ENCODE peak calls at places on chromosomes 13 and 19, in four cellular contexts. One of them, this sample, is unnamed.
A peak's percentile ranks its signal among the peaks of the same experiment; 100 is the strongest.

GRCh38 chr19:13092608-13093260 is 9.9 kb downstream of the LYL1 start:
- DNase-seq in NCI-H345: no peak
- DNase-seq in CD4-positive, alpha-beta T cell: no peak
- DNase-seq in stimulated activated CD4-positive, alpha-beta T cell treated with anti-CD3 and anti-CD28 coated beads, Interleukin-1b, Interleukin-23, amount 100 ng/mL, for 48 hours: no peak
- DNase-seq in this sample: no peak

GRCh38 chr19:46134527-46134926 is 10.0 kb upstream of the IGFL3 start:
- DNase-seq in NCI-H345: peak; percentile 1
- DNase-seq in stimulated activated CD4-positive, alpha-beta T cell treated with anti-CD3 and anti-CD28 coated beads, Interleukin-1b, Interleukin-23, amount 100 ng/mL, for 48 hours: no peak
- DNase-seq in CD4-positive, alpha-beta T cell: no peak
- DNase-seq in this sample: no peak

GRCh38 chr19:46426506-46427162 is 2.1 kb downstream of the PNMA8C start:
- DNase-seq in CD4-positive, alpha-beta T cell: no peak
- DNase-seq in stimulated activated CD4-positive, alpha-beta T cell treated with anti-CD3 and anti-CD28 coated beads, Interleukin-1b, Interleukin-23, amount 100 ng/mL, for 48 hours: peak; percentile 32
- DNase-seq in NCI-H345: peak; percentile 48
- DNase-seq in this sample: peak; percentile 86

GRCh38 chr13:77511552-77511951 is 24.0 kb upstream of the SCEL start:
- DNase-seq in NCI-H345: peak; percentile 49
- DNase-seq in CD4-positive, alpha-beta T cell: no peak
- DNase-seq in stimulated activated CD4-positive, alpha-beta T cell treated with anti-CD3 and anti-CD28 coated beads, Interleukin-1b, Interleukin-23, amount 100 ng/mL, for 48 hours: no peak
- DNase-seq in this sample: no peak

GRCh38 chr19:40592170-40592569 is 9.0 kb upstream of the LTBP4 start:
- DNase-seq in stimulated activated CD4-positive, alpha-beta T cell treated with anti-CD3 and anti-CD28 coated beads, Interleukin-1b, Interleukin-23, amount 100 ng/mL, for 48 hours: no peak
- DNase-seq in NCI-H345: peak; percentile 67
- DNase-seq in CD4-positive, alpha-beta T cell: no peak
- DNase-seq in this sample: no peak

GRCh38 chr13:59409651-59410200 is 754.0 kb downstream of the DIAPH3 start:
- DNase-seq in stimulated activated CD4-positive, alpha-beta T cell treated with anti-CD3 and anti-CD28 coated beads, Interleukin-1b, Interleukin-23, amount 100 ng/mL, for 48 hours: no peak
- DNase-seq in CD4-positive, alpha-beta T cell: no peak
- DNase-seq in NCI-H345: peak; percentile 2
- DNase-seq in this sample: no peak

GRCh38 chr19:56837892-56838679 is 2.4 kb downstream of the PEG3 start:
- DNase-seq in NCI-H345: no peak
- DNase-seq in stimulated activated CD4-positive, alpha-beta T cell treated with anti-CD3 and anti-CD28 coated beads, Interleukin-1b, Interleukin-23, amount 100 ng/mL, for 48 hours: no peak
- DNase-seq in CD4-positive, alpha-beta T cell: no peak
- DNase-seq in this sample: no peak

GRCh38 chr19:34639491-34640085 is 37.4 kb downstream of the SCGB2B2 start:
- DNase-seq in stimulated activated CD4-positive, alpha-beta T cell treated with anti-CD3 and anti-CD28 coated beads, Interleukin-1b, Interleukin-23, amount 100 ng/mL, for 48 hours: peak; percentile 56
- DNase-seq in NCI-H345: peak; percentile 88
- DNase-seq in CD4-positive, alpha-beta T cell: peak; percentile 72
- DNase-seq in this sample: no peak

GRCh38 chr19:29643361-29643935 is 21.8 kb upstream of the PLEKHF1 start:
- DNase-seq in CD4-positive, alpha-beta T cell: no peak
- DNase-seq in stimulated activated CD4-positive, alpha-beta T cell treated with anti-CD3 and anti-CD28 coated beads, Interleukin-1b, Interleukin-23, amount 100 ng/mL, for 48 hours: no peak
- DNase-seq in NCI-H345: no peak
- DNase-seq in this sample: no peak

GRCh38 chr13:30463820-30464495 is 1.8 kb downstream of the HMGB1 start:
- DNase-seq in NCI-H345: peak; percentile 17
- DNase-seq in stimulated activated CD4-positive, alpha-beta T cell treated with anti-CD3 and anti-CD28 coated beads, Interleukin-1b, Interleukin-23, amount 100 ng/mL, for 48 hours: peak; percentile 76
- DNase-seq in CD4-positive, alpha-beta T cell: peak; percentile 69
- DNase-seq in this sample: no peak

GRCh38 chr13:27919934-27920676 is at the start of gene PDX1:
- DNase-seq in stimulated activated CD4-positive, alpha-beta T cell treated with anti-CD3 and anti-CD28 coated beads, Interleukin-1b, Interleukin-23, amount 100 ng/mL, for 48 hours: no peak
- DNase-seq in CD4-positive, alpha-beta T cell: no peak
- DNase-seq in NCI-H345: no peak
- DNase-seq in this sample: no peak

GRCh38 chr13:92187378-92187989 is 789.1 kb downstream of the GPC5 start:
- DNase-seq in NCI-H345: peak; percentile 40
- DNase-seq in stimulated activated CD4-positive, alpha-beta T cell treated with anti-CD3 and anti-CD28 coated beads, Interleukin-1b, Interleukin-23, amount 100 ng/mL, for 48 hours: no peak
- DNase-seq in CD4-positive, alpha-beta T cell: no peak
- DNase-seq in this sample: no peak

GRCh38 chr13:44397766-44398223 is 24.2 kb downstream of the SERP2 start:
- DNase-seq in NCI-H345: no peak
- DNase-seq in CD4-positive, alpha-beta T cell: no peak
- DNase-seq in stimulated activated CD4-positive, alpha-beta T cell treated with anti-CD3 and anti-CD28 coated beads, Interleukin-1b, Interleukin-23, amount 100 ng/mL, for 48 hours: no peak
- DNase-seq in this sample: no peak

GRCh38 chr19:6551607-6552450 is 21.0 kb downstream of the TNFSF9 start:
- DNase-seq in CD4-positive, alpha-beta T cell: peak; percentile 65
- DNase-seq in NCI-H345: no peak
- DNase-seq in stimulated activated CD4-positive, alpha-beta T cell treated with anti-CD3 and anti-CD28 coated beads, Interleukin-1b, Interleukin-23, amount 100 ng/mL, for 48 hours: peak; percentile 68
- DNase-seq in this sample: no peak

GRCh38 chr13:106184778-106185177 is 350.7 kb downstream of the EFNB2 start:
- DNase-seq in NCI-H345: no peak
- DNase-seq in stimulated activated CD4-positive, alpha-beta T cell treated with anti-CD3 and anti-CD28 coated beads, Interleukin-1b, Interleukin-23, amount 100 ng/mL, for 48 hours: no peak
- DNase-seq in CD4-positive, alpha-beta T cell: no peak
- DNase-seq in this sample: no peak

GRCh38 chr19:49684251-49684982 is 5.0 kb upstream of the ADM5 start:
- DNase-seq in stimulated activated CD4-positive, alpha-beta T cell treated with anti-CD3 and anti-CD28 coated beads, Interleukin-1b, Interleukin-23, amount 100 ng/mL, for 48 hours: no peak
- DNase-seq in NCI-H345: no peak
- DNase-seq in CD4-positive, alpha-beta T cell: no peak
- DNase-seq in this sample: peak; percentile 69

GRCh38 chr19:42277821-42278809 is 9.1 kb downstream of the CIC start:
- DNase-seq in CD4-positive, alpha-beta T cell: no peak
- DNase-seq in NCI-H345: no peak
- DNase-seq in stimulated activated CD4-positive, alpha-beta T cell treated with anti-CD3 and anti-CD28 coated beads, Interleukin-1b, Interleukin-23, amount 100 ng/mL, for 48 hours: no peak
- DNase-seq in this sample: no peak

GRCh38 chr19:14511245-14511625 is 7.0 kb downstream of the DNAJB1 start:
- DNase-seq in stimulated activated CD4-positive, alpha-beta T cell treated with anti-CD3 and anti-CD28 coated beads, Interleukin-1b, Interleukin-23, amount 100 ng/mL, for 48 hours: no peak
- DNase-seq in CD4-positive, alpha-beta T cell: no peak
- DNase-seq in NCI-H345: no peak
- DNase-seq in this sample: no peak

GRCh38 chr13:32032780-32033179 is 1.2 kb downstream of the FRY start:
- DNase-seq in NCI-H345: no peak
- DNase-seq in CD4-positive, alpha-beta T cell: no peak
- DNase-seq in stimulated activated CD4-positive, alpha-beta T cell treated with anti-CD3 and anti-CD28 coated beads, Interleukin-1b, Interleukin-23, amount 100 ng/mL, for 48 hours: no peak
- DNase-seq in this sample: no peak

GRCh38 chr19:43672061-43672679 is 2.2 kb upstream of the PLAUR start:
- DNase-seq in NCI-H345: no peak
- DNase-seq in CD4-positive, alpha-beta T cell: no peak
- DNase-seq in stimulated activated CD4-positive, alpha-beta T cell treated with anti-CD3 and anti-CD28 coated beads, Interleukin-1b, Interleukin-23, amount 100 ng/mL, for 48 hours: no peak
- DNase-seq in this sample: no peak

GRCh38 chr19:52695996-52696395 is 38.8 kb downstream of the ZNF611 start:
- DNase-seq in CD4-positive, alpha-beta T cell: no peak
- DNase-seq in stimulated activated CD4-positive, alpha-beta T cell treated with anti-CD3 and anti-CD28 coated beads, Interleukin-1b, Interleukin-23, amount 100 ng/mL, for 48 hours: no peak
- DNase-seq in NCI-H345: no peak
- DNase-seq in this sample: no peak

GRCh38 chr13:90233933-90234672 is 1113.4 kb upstream of the MIR17HG start:
- DNase-seq in stimulated activated CD4-positive, alpha-beta T cell treated with anti-CD3 and anti-CD28 coated beads, Interleukin-1b, Interleukin-23, amount 100 ng/mL, for 48 hours: no peak
- DNase-seq in CD4-positive, alpha-beta T cell: no peak
- DNase-seq in NCI-H345: no peak
- DNase-seq in this sample: no peak

GRCh38 chr19:16364231-16364865 is 39.7 kb downstream of the KLF2 start:
- DNase-seq in NCI-H345: no peak
- DNase-seq in stimulated activated CD4-positive, alpha-beta T cell treated with anti-CD3 and anti-CD28 coated beads, Interleukin-1b, Interleukin-23, amount 100 ng/mL, for 48 hours: no peak
- DNase-seq in CD4-positive, alpha-beta T cell: no peak
- DNase-seq in this sample: no peak

GRCh38 chr19:6611441-6611852 is 20.5 kb upstream of the CD70 start:
- DNase-seq in CD4-positive, alpha-beta T cell: no peak
- DNase-seq in NCI-H345: no peak
- DNase-seq in stimulated activated CD4-positive, alpha-beta T cell treated with anti-CD3 and anti-CD28 coated beads, Interleukin-1b, Interleukin-23, amount 100 ng/mL, for 48 hours: no peak
- DNase-seq in this sample: no peak

GRCh38 chr13:30305456-30305855 is 1.9 kb downstream of the KATNAL1 start:
- DNase-seq in stimulated activated CD4-positive, alpha-beta T cell treated with anti-CD3 and anti-CD28 coated beads, Interleukin-1b, Interleukin-23, amount 100 ng/mL, for 48 hours: no peak
- DNase-seq in CD4-positive, alpha-beta T cell: no peak
- DNase-seq in NCI-H345: no peak
- DNase-seq in this sample: no peak

GRCh38 chr13:27765650-27766049 is 26.6 kb upstream of the GSX1 start:
- DNase-seq in NCI-H345: no peak
- DNase-seq in stimulated activated CD4-positive, alpha-beta T cell treated with anti-CD3 and anti-CD28 coated beads, Interleukin-1b, Interleukin-23, amount 100 ng/mL, for 48 hours: no peak
- DNase-seq in CD4-positive, alpha-beta T cell: no peak
- DNase-seq in this sample: no peak

GRCh38 chr13:40406405-40407138 is 259.9 kb downstream of the FOXO1 start:
- DNase-seq in CD4-positive, alpha-beta T cell: no peak
- DNase-seq in stimulated activated CD4-positive, alpha-beta T cell treated with anti-CD3 and anti-CD28 coated beads, Interleukin-1b, Interleukin-23, amount 100 ng/mL, for 48 hours: no peak
- DNase-seq in NCI-H345: no peak
- DNase-seq in this sample: no peak

GRCh38 chr19:5313307-5313706 is 27.3 kb downstream of the PTPRS start:
- DNase-seq in NCI-H345: peak; percentile 83
- DNase-seq in stimulated activated CD4-positive, alpha-beta T cell treated with anti-CD3 and anti-CD28 coated beads, Interleukin-1b, Interleukin-23, amount 100 ng/mL, for 48 hours: no peak
- DNase-seq in CD4-positive, alpha-beta T cell: no peak
- DNase-seq in this sample: no peak

GRCh38 chr13:27415116-27415515 is 9.3 kb upstream of the GTF3A start:
- DNase-seq in stimulated activated CD4-positive, alpha-beta T cell treated with anti-CD3 and anti-CD28 coated beads, Interleukin-1b, Interleukin-23, amount 100 ng/mL, for 48 hours: no peak
- DNase-seq in CD4-positive, alpha-beta T cell: no peak
- DNase-seq in NCI-H345: no peak
- DNase-seq in this sample: no peak

GRCh38 chr13:79451500-79451962 is 29.4 kb upstream of the NDFIP2 start:
- DNase-seq in CD4-positive, alpha-beta T cell: peak; percentile 80
- DNase-seq in stimulated activated CD4-positive, alpha-beta T cell treated with anti-CD3 and anti-CD28 coated beads, Interleukin-1b, Interleukin-23, amount 100 ng/mL, for 48 hours: peak; percentile 97
- DNase-seq in NCI-H345: no peak
- DNase-seq in this sample: no peak

This sample was measured in type B pancreatic cell.